ENCODE peak calls at places on chromosomes 2 and 18, in four cellular contexts. One of them, this sample, is unnamed. For H3K36me3, the result is how much of the 10 kb centered on the place peaks cover.

GRCh38 chr2:102618452-102619413 is 620 bp upstream of the SLC9A2 start:
- DNase-seq in cardiac muscle cell: peak
- DNase-seq in mesenchymal stem cell: peak
- DNase-seq in hepatocyte: peak
- DNase-seq in this sample: no peak

GRCh38 chr2:38925982-38926381 is 36.3 kb downstream of the ARHGEF33 start:
- DNase-seq in cardiac muscle cell: peak
- DNase-seq in mesenchymal stem cell: no peak
- DNase-seq in hepatocyte: no peak
- DNase-seq in this sample: no peak

GRCh38 chr2:235217814-235218213 is 266.0 kb downstream of the SH3BP4 start:
- DNase-seq in cardiac muscle cell: no peak
- DNase-seq in mesenchymal stem cell: peak
- DNase-seq in hepatocyte: no peak
- DNase-seq in this sample: peak

GRCh38 chr2:203705184-203705583 is 1.3 kb upstream of the CD28 start:
- DNase-seq in cardiac muscle cell: no peak
- DNase-seq in mesenchymal stem cell: no peak
- DNase-seq in hepatocyte: no peak
- DNase-seq in this sample: no peak

GRCh38 chr2:29463181-29463900 is 348.1 kb downstream of the CLIP4 start:
- DNase-seq in cardiac muscle cell: peak
- DNase-seq in mesenchymal stem cell: peak
- DNase-seq in hepatocyte: no peak
- DNase-seq in this sample: peak

GRCh38 chr2:128531856-128532255 is 213.2 kb upstream of the HS6ST1 start:
- DNase-seq in cardiac muscle cell: no peak
- DNase-seq in mesenchymal stem cell: no peak
- DNase-seq in hepatocyte: no peak
- DNase-seq in this sample: peak

GRCh38 chr2:96249654-96250053 is 16.1 kb downstream of the TMEM127 start:
- DNase-seq in cardiac muscle cell: no peak
- DNase-seq in mesenchymal stem cell: no peak
- DNase-seq in hepatocyte: peak
- DNase-seq in this sample: no peak

GRCh38 chr2:28352726-28353125 is 39.9 kb upstream of the FOSL2 start:
- DNase-seq in cardiac muscle cell: no peak
- DNase-seq in mesenchymal stem cell: peak
- DNase-seq in hepatocyte: no peak
- DNase-seq in this sample: no peak

GRCh38 chr18:36829362-36830140 is 624 bp downstream of the KIAA1328 start:
- DNase-seq in cardiac muscle cell: peak
- DNase-seq in mesenchymal stem cell: no peak
- DNase-seq in hepatocyte: peak
- DNase-seq in this sample: peak

GRCh38 chr2:46939596-46940359 is 24.2 kb upstream of the MCFD2 start:
- DNase-seq in cardiac muscle cell: no peak
- DNase-seq in mesenchymal stem cell: peak
- DNase-seq in hepatocyte: no peak
- DNase-seq in this sample: no peak

GRCh38 chr18:55420665-55420964 is 167.4 kb downstream of the TCF4 start:
- DNase-seq in cardiac muscle cell: no peak
- DNase-seq in mesenchymal stem cell: no peak
- DNase-seq in hepatocyte: no peak
- DNase-seq in this sample: no peak

GRCh38 chr2:214574077-214574775 is 163.4 kb downstream of the VWC2L start:
- DNase-seq in cardiac muscle cell: no peak
- DNase-seq in mesenchymal stem cell: no peak
- DNase-seq in hepatocyte: no peak
- DNase-seq in this sample: no peak

GRCh38 chr2:232203936-232204335 is 174.6 kb upstream of the ALPP start:
- DNase-seq in cardiac muscle cell: no peak
- DNase-seq in mesenchymal stem cell: no peak
- DNase-seq in hepatocyte: no peak
- DNase-seq in this sample: no peak

GRCh38 chr2:232196802-232197201 is 181.7 kb upstream of the ALPP start:
- DNase-seq in cardiac muscle cell: no peak
- DNase-seq in mesenchymal stem cell: no peak
- DNase-seq in hepatocyte: no peak
- DNase-seq in this sample: no peak

GRCh38 chr2:232204457-232204931 is 174.1 kb upstream of the ALPP start:
- DNase-seq in cardiac muscle cell: peak
- DNase-seq in mesenchymal stem cell: no peak
- DNase-seq in hepatocyte: no peak
- DNase-seq in this sample: no peak

GRCh38 chr2:232203166-232203891 is 175.2 kb upstream of the ALPP start:
- DNase-seq in cardiac muscle cell: no peak
- DNase-seq in mesenchymal stem cell: no peak
- DNase-seq in hepatocyte: no peak
- DNase-seq in this sample: no peak

GRCh38 chr2:232200195-232200594 is 178.4 kb upstream of the ALPP start:
- DNase-seq in cardiac muscle cell: no peak
- DNase-seq in mesenchymal stem cell: no peak
- DNase-seq in hepatocyte: no peak
- DNase-seq in this sample: no peak
- H3K36me3 ChIP-seq in cardiac muscle cell: under half
- H3K36me3 ChIP-seq in mesenchymal stem cell: under half
- H3K36me3 ChIP-seq in hepatocyte: under half
- H3K36me3 ChIP-seq in this sample: under half

GRCh38 chr18:63520053-63520452 is 22.1 kb upstream of the SERPINB12 start:
- DNase-seq in cardiac muscle cell: no peak
- DNase-seq in mesenchymal stem cell: no peak
- DNase-seq in hepatocyte: no peak
- DNase-seq in this sample: peak

GRCh38 chr18:63518178-63519012 is 23.8 kb upstream of the SERPINB12 start:
- DNase-seq in cardiac muscle cell: peak
- DNase-seq in mesenchymal stem cell: peak
- DNase-seq in hepatocyte: peak
- DNase-seq in this sample: peak

GRCh38 chr18:63528863-63529492 is 13.2 kb upstream of the SERPINB12 start:
- DNase-seq in cardiac muscle cell: no peak
- DNase-seq in mesenchymal stem cell: no peak
- DNase-seq in hepatocyte: no peak
- DNase-seq in this sample: no peak

DNA sequence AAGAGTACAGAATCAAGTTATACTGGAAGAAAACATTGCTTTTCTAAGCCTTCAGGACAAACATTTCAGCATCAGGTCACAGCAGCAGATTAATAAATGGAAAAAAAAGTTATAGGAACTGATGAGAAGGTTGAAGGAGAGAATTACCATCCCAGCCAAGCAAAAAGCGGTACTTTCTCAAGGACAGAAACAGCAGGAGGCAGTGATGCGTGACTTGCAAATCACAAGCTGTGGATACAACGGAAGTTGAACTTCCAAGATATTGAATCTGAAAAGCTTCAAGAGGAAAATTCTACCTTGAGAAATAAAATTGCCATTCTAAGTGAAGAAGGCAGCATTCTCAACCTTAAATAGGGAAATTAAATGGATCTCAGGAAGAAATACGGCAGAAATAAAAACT is 18.5 kb upstream of the SERPINB12 start:
- DNase-seq in cardiac muscle cell: no peak
- DNase-seq in mesenchymal stem cell: no peak
- DNase-seq in hepatocyte: no peak
- DNase-seq in this sample: no peak
- H3K4me3 ChIP-seq in cardiac muscle cell: no peak
- H3K4me3 ChIP-seq in mesenchymal stem cell: no peak
- H3K4me3 ChIP-seq in hepatocyte: no peak
- H3K4me3 ChIP-seq in this sample: no peak

GRCh38 chr2:105889046-105889445 is 144.3 kb downstream of the NCK2 start:
- DNase-seq in cardiac muscle cell: no peak
- DNase-seq in mesenchymal stem cell: no peak
- DNase-seq in hepatocyte: no peak
- DNase-seq in this sample: no peak

GRCh38 chr2:105890856-105891255 is 146.1 kb downstream of the NCK2 start:
- DNase-seq in cardiac muscle cell: no peak
- DNase-seq in mesenchymal stem cell: no peak
- DNase-seq in hepatocyte: no peak
- DNase-seq in this sample: no peak

GRCh38 chr2:105886680-105887079 is 142.0 kb downstream of the NCK2 start:
- DNase-seq in cardiac muscle cell: no peak
- DNase-seq in mesenchymal stem cell: no peak
- DNase-seq in hepatocyte: no peak
- DNase-seq in this sample: no peak

GRCh38 chr2:105887246-105887645 is 142.5 kb downstream of the NCK2 start:
- DNase-seq in cardiac muscle cell: no peak
- DNase-seq in mesenchymal stem cell: no peak
- DNase-seq in hepatocyte: no peak
- DNase-seq in this sample: no peak

DNA sequence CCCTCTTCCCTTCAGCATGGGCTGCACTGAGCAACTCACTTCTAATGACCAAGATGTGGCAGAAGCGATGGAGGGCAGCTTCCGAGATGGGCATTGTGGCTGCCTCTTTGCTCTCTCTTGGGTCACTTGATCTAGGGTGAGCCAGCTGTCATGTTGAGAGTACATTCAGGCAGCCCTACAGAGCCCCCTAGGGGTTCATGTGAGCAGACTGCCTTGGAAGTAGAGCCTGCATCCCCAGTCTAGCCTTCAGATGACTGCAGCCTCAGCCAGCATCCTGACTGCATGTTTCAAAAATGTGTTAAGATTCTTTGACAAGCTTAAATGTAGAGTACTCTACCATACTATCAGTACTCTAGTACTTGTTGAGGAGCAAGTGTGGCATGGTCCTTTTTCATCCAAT is 143.9 kb downstream of the NCK2 start:
- DNase-seq in cardiac muscle cell: no peak
- DNase-seq in mesenchymal stem cell: no peak
- DNase-seq in hepatocyte: no peak
- DNase-seq in this sample: no peak
- H3K36me3 ChIP-seq in cardiac muscle cell: under half
- H3K36me3 ChIP-seq in mesenchymal stem cell: under half
- H3K36me3 ChIP-seq in hepatocyte: under half
- H3K36me3 ChIP-seq in this sample: under half

GRCh38 chr2:72888438-72889202 is 1.4 kb downstream of the SPR start:
- DNase-seq in cardiac muscle cell: no peak
- DNase-seq in mesenchymal stem cell: no peak
- DNase-seq in hepatocyte: no peak
- DNase-seq in this sample: no peak
- H3K4me3 ChIP-seq in cardiac muscle cell: no peak
- H3K4me3 ChIP-seq in mesenchymal stem cell: no peak
- H3K4me3 ChIP-seq in hepatocyte: no peak
- H3K4me3 ChIP-seq in this sample: no peak

GRCh38 chr2:9465170-9465569 is 9.2 kb upstream of the IAH1 start:
- DNase-seq in cardiac muscle cell: no peak
- DNase-seq in mesenchymal stem cell: no peak
- DNase-seq in hepatocyte: no peak
- DNase-seq in this sample: no peak
- H3K36me3 ChIP-seq in cardiac muscle cell: under half
- H3K36me3 ChIP-seq in mesenchymal stem cell: half or more
- H3K36me3 ChIP-seq in hepatocyte: under half
- H3K36me3 ChIP-seq in this sample: under half

DNA sequence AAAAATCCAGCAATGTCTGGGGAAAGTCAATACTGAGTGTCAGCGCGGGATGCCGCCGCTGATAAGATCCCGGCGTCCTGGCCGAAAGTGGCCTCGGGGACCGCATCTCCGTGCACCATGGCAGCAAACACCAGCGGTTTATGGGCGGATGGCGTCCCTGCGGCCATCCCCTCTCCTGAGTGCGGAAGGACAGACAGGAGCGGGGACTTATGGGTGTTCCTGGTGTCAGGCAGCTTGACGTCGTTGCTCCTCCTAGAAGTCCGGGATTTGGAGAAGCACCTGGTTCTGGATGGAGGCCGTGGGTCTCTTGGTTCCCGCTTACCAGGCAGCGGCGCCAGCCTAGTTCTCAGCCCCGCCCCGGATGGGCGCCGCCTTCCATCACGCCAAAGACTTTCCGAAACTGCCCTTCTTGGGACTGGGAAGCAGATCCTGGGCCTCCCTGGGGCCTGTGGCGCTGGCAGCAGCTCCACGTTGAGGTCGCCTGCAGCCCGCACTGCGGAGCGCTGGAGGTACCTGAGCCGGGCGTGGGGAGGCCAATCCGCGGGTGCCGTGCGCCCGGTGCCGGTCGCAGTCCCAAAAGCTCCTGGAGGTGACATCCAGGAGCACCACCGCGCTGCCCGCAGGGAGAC is 119.1 kb downstream of the CCDC74A start:
- DNase-seq in cardiac muscle cell: no peak
- DNase-seq in mesenchymal stem cell: no peak
- DNase-seq in hepatocyte: no peak
- DNase-seq in this sample: no peak
- H3K4me3 ChIP-seq in cardiac muscle cell: no peak
- H3K4me3 ChIP-seq in mesenchymal stem cell: no peak
- H3K4me3 ChIP-seq in hepatocyte: no peak
- H3K4me3 ChIP-seq in this sample: peak

This sample was measured in bronchial epithelial cell.